ENCODE peak calls at places on chromosomes 6 and 20, in five cellular contexts. One of them, this sample, is unnamed.

GRCh38 chr20:8447262-8448120 is 315.4 kb downstream of the PLCB1 start:
- DNase-seq in AG04450: no peak
- DNase-seq in adrenal gland: no peak
- DNase-seq in GM23338: no peak
- DNase-seq in breast epithelium: no peak
- DNase-seq in this sample: no peak

GRCh38 chr6:15023448-15023847 is 222.4 kb upstream of the JARID2 start:
- DNase-seq in breast epithelium: no peak
- DNase-seq in adrenal gland: no peak
- DNase-seq in AG04450: no peak
- DNase-seq in GM23338: no peak
- DNase-seq in this sample: no peak

GRCh38 chr6:155521719-155522118 is 66.1 kb upstream of the NOX3 start:
- DNase-seq in adrenal gland: no peak
- DNase-seq in GM23338: no peak
- DNase-seq in AG04450: no peak
- DNase-seq in breast epithelium: no peak
- DNase-seq in this sample: no peak

GRCh38 chr20:49880177-49880576 is 35.2 kb downstream of the SPATA2 start:
- DNase-seq in GM23338: no peak
- DNase-seq in adrenal gland: peak
- DNase-seq in AG04450: no peak
- DNase-seq in breast epithelium: no peak
- DNase-seq in this sample: no peak

GRCh38 chr6:81977488-81977887 is 225.0 kb upstream of the TENT5A start:
- DNase-seq in AG04450: no peak
- DNase-seq in breast epithelium: no peak
- DNase-seq in adrenal gland: no peak
- DNase-seq in GM23338: no peak
- DNase-seq in this sample: no peak

GRCh38 chr6:140073456-140073855 is 699.0 kb upstream of the CITED2 start:
- DNase-seq in adrenal gland: no peak
- DNase-seq in AG04450: no peak
- DNase-seq in breast epithelium: no peak
- DNase-seq in GM23338: no peak
- DNase-seq in this sample: no peak

GRCh38 chr6:13486679-13487121 is 700 bp downstream of the GFOD1 start:
- DNase-seq in GM23338: peak
- DNase-seq in adrenal gland: peak
- DNase-seq in AG04450: no peak
- DNase-seq in breast epithelium: no peak
- DNase-seq in this sample: no peak

GRCh38 chr20:59938221-59938620 is 1.9 kb downstream of the PPP1R3D start:
- DNase-seq in adrenal gland: no peak
- DNase-seq in GM23338: no peak
- DNase-seq in AG04450: no peak
- DNase-seq in breast epithelium: no peak
- DNase-seq in this sample: no peak

GRCh38 chr6:139107051-139107450 is 27.8 kb upstream of the HECA start:
- DNase-seq in GM23338: no peak
- DNase-seq in AG04450: no peak
- DNase-seq in adrenal gland: no peak
- DNase-seq in breast epithelium: no peak
- DNase-seq in this sample: no peak

GRCh38 chr6:142112451-142113061 is 20.2 kb upstream of the GJE1 start:
- DNase-seq in AG04450: peak
- DNase-seq in adrenal gland: peak
- DNase-seq in GM23338: peak
- DNase-seq in breast epithelium: peak
- DNase-seq in this sample: peak

GRCh38 chr20:17530716-17531536 is at the start of gene BFSP1:
- DNase-seq in breast epithelium: peak
- DNase-seq in adrenal gland: peak
- DNase-seq in GM23338: peak
- DNase-seq in AG04450: no peak
- DNase-seq in this sample: no peak

GRCh38 chr6:41625442-41625841 is 12.8 kb upstream of the MDFI start:
- DNase-seq in adrenal gland: no peak
- DNase-seq in GM23338: no peak
- DNase-seq in AG04450: no peak
- DNase-seq in breast epithelium: no peak
- DNase-seq in this sample: no peak

GRCh38 chr6:12548526-12548925 is 168.0 kb upstream of the PHACTR1 start:
- DNase-seq in GM23338: no peak
- DNase-seq in breast epithelium: no peak
- DNase-seq in AG04450: no peak
- DNase-seq in adrenal gland: no peak
- DNase-seq in this sample: no peak

GRCh38 chr6:1627884-1628550 is 18.3 kb downstream of the FOXC1 start:
- DNase-seq in adrenal gland: no peak
- DNase-seq in breast epithelium: no peak
- DNase-seq in GM23338: no peak
- DNase-seq in AG04450: no peak
- DNase-seq in this sample: no peak
- H3K4me3 ChIP-seq in adrenal gland: no peak
- H3K4me3 ChIP-seq in breast epithelium: no peak
- H3K4me3 ChIP-seq in GM23338: no peak
- H3K4me3 ChIP-seq in AG04450: no peak
- H3K4me3 ChIP-seq in this sample: no peak

DNA sequence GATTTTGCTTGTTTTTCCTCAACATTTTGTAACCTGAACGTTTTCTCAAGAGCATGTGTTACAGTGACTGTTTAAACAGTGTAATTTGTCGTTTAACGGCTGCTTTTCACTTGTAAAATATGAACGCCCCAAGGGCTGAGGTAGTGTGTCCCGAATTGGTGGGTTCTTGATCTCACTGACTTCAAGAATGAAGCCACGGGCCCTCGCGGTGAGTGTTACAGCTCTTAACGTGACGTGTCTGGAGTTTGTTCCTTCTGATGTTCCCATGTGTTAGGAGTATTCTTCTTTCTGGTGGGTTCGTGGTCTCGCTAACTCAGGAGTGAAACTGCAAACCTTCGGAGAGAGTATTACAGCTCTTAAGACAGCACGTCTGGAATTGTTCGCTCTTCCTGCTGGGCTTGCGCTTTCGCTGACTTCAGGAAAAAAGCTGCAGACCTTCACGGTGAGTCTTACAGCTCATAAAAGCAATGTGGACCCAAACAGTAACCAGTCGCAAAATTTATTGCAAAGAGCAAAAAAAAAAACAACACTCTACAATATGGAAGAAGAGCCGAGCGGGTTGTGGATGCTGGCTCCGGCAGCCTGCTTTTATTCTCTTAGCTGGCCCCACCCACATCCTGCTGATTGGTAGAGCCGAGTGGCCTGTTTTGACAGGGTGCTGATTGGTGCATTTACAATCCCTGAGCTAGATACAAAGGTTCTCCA is 25.1 kb upstream of the TRIM27 start:
- DNase-seq in adrenal gland: no peak
- DNase-seq in breast epithelium: no peak
- DNase-seq in GM23338: no peak
- DNase-seq in AG04450: no peak
- DNase-seq in this sample: no peak
- H3K4me3 ChIP-seq in adrenal gland: no peak
- H3K4me3 ChIP-seq in breast epithelium: no peak
- H3K4me3 ChIP-seq in GM23338: no peak
- H3K4me3 ChIP-seq in AG04450: no peak
- H3K4me3 ChIP-seq in this sample: no peak

GRCh38 chr6:18261877-18262276 is 2.5 kb downstream of the DEK start:
- DNase-seq in AG04450: no peak
- DNase-seq in adrenal gland: no peak
- DNase-seq in GM23338: no peak
- DNase-seq in breast epithelium: no peak
- DNase-seq in this sample: no peak
- H3K4me3 ChIP-seq in AG04450: peak
- H3K4me3 ChIP-seq in adrenal gland: no peak
- H3K4me3 ChIP-seq in GM23338: peak
- H3K4me3 ChIP-seq in breast epithelium: no peak
- H3K4me3 ChIP-seq in this sample: no peak

DNA sequence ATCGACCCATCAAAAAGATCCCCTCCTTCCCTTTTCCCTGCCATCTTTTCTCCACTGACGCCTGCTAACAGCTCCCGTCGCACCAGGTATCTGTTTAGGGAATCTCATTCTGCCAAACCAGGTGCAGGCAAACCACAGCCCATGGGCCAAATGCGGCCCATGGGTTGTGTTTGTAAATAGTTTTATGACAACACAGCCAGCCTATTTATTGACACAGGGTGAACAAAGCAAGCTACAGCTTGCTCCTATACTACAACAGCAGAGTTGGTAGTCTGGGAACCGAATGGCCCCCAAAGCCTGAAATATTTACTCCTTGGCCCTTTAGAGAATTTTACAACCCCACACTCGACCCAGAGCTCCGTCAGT is 16.4 kb downstream of the NFATC2 start:
- DNase-seq in breast epithelium: no peak
- DNase-seq in AG04450: no peak
- DNase-seq in adrenal gland: no peak
- DNase-seq in GM23338: no peak
- DNase-seq in this sample: no peak
- H3K4me3 ChIP-seq in breast epithelium: peak
- H3K4me3 ChIP-seq in AG04450: no peak
- H3K4me3 ChIP-seq in adrenal gland: no peak
- H3K4me3 ChIP-seq in GM23338: no peak
- H3K4me3 ChIP-seq in this sample: no peak

DNA sequence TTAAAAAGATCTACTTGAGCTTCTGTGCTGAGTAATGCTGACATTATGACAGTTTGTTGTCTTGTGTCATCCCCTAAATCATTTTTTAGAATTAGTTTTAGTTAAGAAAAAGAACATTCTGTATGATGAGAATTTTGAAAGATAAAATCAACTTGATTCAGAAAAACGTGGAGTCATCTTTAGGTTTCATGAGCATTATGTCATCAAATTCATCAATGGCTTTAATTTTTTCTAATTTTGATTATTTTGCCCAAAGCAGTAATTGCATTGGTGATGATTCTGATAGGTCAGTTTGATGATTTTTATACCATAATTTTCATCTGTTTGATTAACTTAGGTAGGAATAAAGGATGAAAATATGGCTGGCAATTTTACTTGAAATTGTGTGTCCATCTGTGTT is 26.6 kb upstream of the ADGRF4 start:
- DNase-seq in GM23338: no peak
- DNase-seq in breast epithelium: no peak
- DNase-seq in adrenal gland: no peak
- DNase-seq in AG04450: no peak
- DNase-seq in this sample: no peak
- H3K4me3 ChIP-seq in GM23338: no peak
- H3K4me3 ChIP-seq in breast epithelium: no peak
- H3K4me3 ChIP-seq in adrenal gland: no peak
- H3K4me3 ChIP-seq in AG04450: no peak
- H3K4me3 ChIP-seq in this sample: no peak

GRCh38 chr6:34146021-34146782 is at the start of gene GRM4:
- DNase-seq in GM23338: no peak
- DNase-seq in breast epithelium: no peak
- DNase-seq in AG04450: no peak
- DNase-seq in adrenal gland: no peak
- DNase-seq in this sample: no peak
- H3K4me3 ChIP-seq in GM23338: peak
- H3K4me3 ChIP-seq in breast epithelium: peak
- H3K4me3 ChIP-seq in AG04450: peak
- H3K4me3 ChIP-seq in adrenal gland: no peak
- H3K4me3 ChIP-seq in this sample: peak